ENCODE peak calls at places on chromosomes 11 and 22, in five cellular contexts. J is aorta; H is substantia nigra; N is GM03348; L is stimulated activated CD8-positive, alpha-beta memory T cell treated with anti-CD3 and anti-CD28 coated beads, Interleukin-15, amount 100 ng/mL, for 24 hours. Q is an unnamed sample.

GRCh38 chr22:45329536-45329936 is 19.8 kb downstream of the FAM118A start:
- DNase-seq in J (no peak), H (peak), N (no peak), L (no peak), Q (no peak)

GRCh38 chr11:61109671-61110070 is 7.4 kb downstream of the CD5 start:
- DNase-seq in J (no peak), H (no peak), N (no peak), L (no peak), Q (no peak)

GRCh38 chr11:74710291-74710938 is 20.8 kb downstream of the CHRDL2 start:
- DNase-seq in J (no peak), H (no peak), N (peak), L (no peak), Q (no peak)

GRCh38 chr11:58028687-58029411 is 1.9 kb upstream of the OR6Q1 start:
- DNase-seq in J (peak), H (no peak), N (peak), L (no peak), Q (peak)

GRCh38 chr11:68412593-68413475 is 47.7 kb upstream of the PPP6R3 start:
- DNase-seq in J (no peak), H (no peak), N (peak), L (no peak), Q (no peak)

GRCh38 chr11:79794484-79795393 is 353.9 kb upstream of the TENM4 start:
- DNase-seq in J (no peak), H (no peak), N (no peak), L (no peak), Q (no peak)

GRCh38 chr11:1750481-1750839 is at the start of gene IFITM10:
- DNase-seq in J (peak), H (no peak), N (peak), L (no peak), Q (peak)

GRCh38 chr11:66106786-66107599 is 36.9 kb downstream of the PACS1 start:
- DNase-seq in J (no peak), H (no peak), N (no peak), L (no peak), Q (no peak)

GRCh38 chr11:67545280-67545679 is 22.0 kb upstream of the CABP2 start:
- DNase-seq in J (no peak), H (no peak), N (no peak), L (no peak), Q (peak)

GRCh38 chr11:16239130-16240105 is 116.9 kb downstream of the SOX6 start:
- DNase-seq in J (no peak), H (no peak), N (no peak), L (no peak), Q (no peak)

GRCh38 chr22:45574069-45574703 is 71.5 kb downstream of the FBLN1 start:
- DNase-seq in J (peak), H (no peak), N (no peak), L (no peak), Q (no peak)

GRCh38 chr11:66022401-66023185 is 3.7 kb downstream of the CATSPER1 start:
- DNase-seq in J (peak), H (peak), N (peak), L (peak), Q (peak)

GRCh38 chr11:77267910-77268309 is 33.6 kb downstream of the GDPD4 start:
- DNase-seq in J (no peak), H (no peak), N (peak), L (no peak), Q (no peak)

GRCh38 chr11:693887-694562 is 997 bp downstream of the DEAF1 start:
- DNase-seq in J (no peak), H (no peak), N (no peak), L (no peak), Q (no peak)

GRCh38 chr11:17734418-17734911 is at the start of gene KCNC1:
- DNase-seq in J (no peak), H (peak), N (peak), L (no peak), Q (peak)